ENCODE peak calls at places on chromosomes 3 and 15, in nine cellular contexts. O, L, U, Y, C, E, Q, G and R are unnamed samples.

GRCh38 chr15:70375006-70375409 is 277.3 kb upstream of the TLE3 start:
- DNase-seq in U (no peak), G (no peak), C (peak), Q (peak), O (peak), E (peak), Y (no peak), L (no peak), R (no peak)

GRCh38 chr3:54527521-54527920 is 400.3 kb downstream of the LRTM1 start:
- DNase-seq in E (no peak), Q (no peak), Y (no peak), L (no peak), G (no peak), C (no peak), O (no peak), U (no peak), R (no peak)

GRCh38 chr3:58667229-58667628 is 655 bp upstream of the FAM3D start:
- DNase-seq in E (no peak), U (no peak), O (no peak), G (no peak), L (no peak), Y (no peak), C (no peak), Q (no peak), R (peak)

GRCh38 chr3:11155341-11156025 is 1.2 kb downstream of the HRH1 start:
- DNase-seq in L (peak), Y (peak), G (peak), O (peak), Q (peak), C (peak), U (no peak), E (peak), R (peak)

GRCh38 chr3:89278305-89278704 is 170.9 kb downstream of the EPHA3 start:
- DNase-seq in O (no peak), U (no peak), L (no peak), E (no peak), G (no peak), Y (no peak), C (no peak), Q (no peak), R (no peak)

GRCh38 chr3:45509038-45509767 is 85.3 kb upstream of the LIMD1 start:
- DNase-seq in G (no peak), O (no peak), E (no peak), C (no peak), Y (no peak), Q (no peak), U (no peak), L (no peak), R (no peak)

GRCh38 chr15:45906230-45906629 is 271.4 kb downstream of the SQOR start:
- DNase-seq in Q (no peak), Y (no peak), L (no peak), C (no peak), O (no peak), E (no peak), G (no peak), U (no peak), R (no peak)

GRCh38 chr3:196740476-196741400 is 1.1 kb downstream of the PAK2 start:
- DNase-seq in U (no peak), E (peak), Q (no peak), L (no peak), C (no peak), O (no peak), G (no peak), Y (no peak), R (no peak)

GRCh38 chr15:89141885-89142284 is 53.6 kb downstream of the ABHD2 start:
- DNase-seq in E (no peak), U (no peak), L (no peak), Y (no peak), G (no peak), O (no peak), Q (no peak), C (no peak), R (no peak)

GRCh38 chr15:92580521-92580920 is 75.1 kb downstream of the FAM174B start:
- DNase-seq in U (no peak), Q (peak), C (peak), E (no peak), G (no peak), L (no peak), Y (no peak), O (no peak), R (no peak)

GRCh38 chr3:185583925-185584324 is 2.2 kb upstream of the SENP2 start:
- DNase-seq in O (no peak), E (no peak), L (no peak), Q (no peak), C (no peak), U (no peak), G (no peak), Y (no peak), R (no peak)

GRCh38 chr15:96160269-96160668 is 170.2 kb upstream of the NR2F2 start:
- DNase-seq in U (no peak), L (no peak), E (no peak), C (peak), Y (no peak), Q (peak), O (peak), G (no peak), R (peak)
- TF ChIP-seq POLR2AphosphoS5 in U (no peak), L (no peak), E (no peak), C (no peak), Y (no peak), Q (no peak), O (no peak), G (no peak), R (peak)

GRCh38 chr15:53974121-53974520 is 4.1 kb upstream of the UNC13C start:
- DNase-seq in O (no peak), U (no peak), Y (no peak), E (no peak), L (no peak), C (no peak), Q (no peak), G (no peak), R (no peak)
- TF ChIP-seq POLR2AphosphoS5 in O (no peak), U (no peak), Y (no peak), E (no peak), L (no peak), C (no peak), Q (no peak), G (no peak), R (no peak)

GRCh38 chr15:83833569-83833968 is 179.6 kb downstream of the ADAMTSL3 start:
- DNase-seq in G (no peak), O (no peak), Y (no peak), L (no peak), E (no peak), U (no peak), Q (no peak), C (no peak), R (no peak)

GRCh38 chr15:83835384-83836010 is 181.6 kb downstream of the ADAMTSL3 start:
- DNase-seq in Y (no peak), L (no peak), Q (no peak), O (no peak), G (no peak), E (no peak), U (no peak), C (no peak), R (no peak)

GRCh38 chr15:83830381-83830780 is 176.5 kb downstream of the ADAMTSL3 start:
- DNase-seq in O (no peak), L (no peak), U (no peak), E (no peak), Y (no peak), G (no peak), Q (no peak), C (no peak), R (no peak)
- TF ChIP-seq POLR2AphosphoS5 in O (no peak), L (no peak), U (no peak), E (no peak), Y (no peak), G (no peak), Q (no peak), C (no peak), R (no peak)

GRCh38 chr3:139808196-139808595 is 126.8 kb upstream of the CLSTN2 start:
- DNase-seq in O (no peak), Q (no peak), E (no peak), L (no peak), U (no peak), G (no peak), C (no peak), Y (no peak), R (no peak)

GRCh38 chr3:139797724-139798343 is 120.1 kb upstream of the NMNAT3 start:
- DNase-seq in G (no peak), L (no peak), C (no peak), O (no peak), Y (peak), U (no peak), Q (no peak), E (no peak), R (no peak)

DNA sequence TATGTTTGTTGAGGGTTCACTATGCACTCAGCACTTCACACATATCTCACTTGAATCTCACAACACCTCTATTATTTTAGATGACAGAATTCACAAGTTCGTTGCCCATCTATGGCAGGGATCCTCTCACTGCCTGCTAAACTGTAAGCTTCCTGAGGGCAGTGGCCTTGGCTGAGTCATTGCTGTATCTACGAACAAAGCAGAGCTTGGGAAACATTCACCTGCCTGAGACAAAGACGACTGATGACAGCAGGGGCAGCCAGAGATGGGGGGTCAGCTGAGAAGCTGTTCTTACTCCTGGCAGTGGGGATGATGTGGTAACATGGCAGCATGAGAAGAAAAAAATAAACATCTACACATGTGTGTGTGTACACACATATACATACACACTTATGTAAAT is 125.5 kb upstream of the NMNAT3 start:
- DNase-seq in O (no peak), G (no peak), U (no peak), C (no peak), Y (no peak), L (no peak), Q (no peak), E (no peak), R (no peak)
- TF ChIP-seq POLR2AphosphoS5 in O (no peak), G (no peak), U (no peak), C (no peak), Y (no peak), L (no peak), Q (no peak), E (no peak), R (no peak)

GRCh38 chr15:32674681-32675080 is 33.2 kb downstream of the SCG5 start:
- DNase-seq in L (no peak), Y (no peak), U (no peak), O (no peak), E (no peak), G (no peak), C (no peak), Q (no peak), R (no peak)

GRCh38 chr15:32671339-32672325 is 30.1 kb downstream of the SCG5 start:
- DNase-seq in C (no peak), O (no peak), U (no peak), Q (no peak), Y (no peak), E (no peak), L (no peak), G (no peak), R (no peak)

GRCh38 chr15:32677238-32677750 is 35.8 kb downstream of the SCG5 start:
- DNase-seq in O (no peak), U (no peak), C (no peak), G (no peak), E (no peak), Q (no peak), Y (no peak), L (no peak), R (no peak)

GRCh38 chr15:32675474-32675873 is 34.0 kb downstream of the SCG5 start:
- DNase-seq in O (no peak), E (no peak), U (no peak), L (no peak), Q (no peak), C (no peak), Y (no peak), G (peak), R (no peak)

DNA sequence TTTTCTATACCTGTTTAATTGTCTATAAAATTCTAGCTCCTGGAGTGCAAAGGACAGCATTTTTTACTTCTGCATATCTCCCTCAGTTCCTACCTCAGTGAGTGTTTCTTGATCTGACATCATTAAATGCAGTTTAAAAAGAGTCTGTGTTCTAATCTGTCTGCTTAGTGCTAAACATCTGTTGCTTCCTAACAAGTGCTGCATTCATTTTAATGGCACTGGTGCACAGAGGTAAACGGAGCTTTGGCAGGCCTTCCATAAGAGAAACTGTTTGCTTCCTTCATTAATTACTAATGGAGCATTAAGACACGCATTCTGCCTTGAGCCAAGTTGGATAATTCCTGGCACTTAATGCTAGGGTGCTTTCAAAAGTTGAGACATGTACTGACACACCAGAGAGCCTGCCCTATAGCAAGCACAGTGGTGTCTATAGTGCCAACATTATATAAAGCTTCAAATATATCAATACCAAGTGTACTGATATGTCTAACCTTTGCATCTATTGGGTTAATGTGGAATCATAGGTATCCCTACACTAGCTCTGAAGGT is 34.7 kb downstream of the SCG5 start:
- DNase-seq in C (no peak), Q (no peak), E (no peak), U (no peak), L (no peak), Y (no peak), G (no peak), O (no peak), R (no peak)
- TF ChIP-seq POLR2AphosphoS5 in C (no peak), Q (no peak), E (no peak), U (no peak), L (no peak), Y (no peak), G (no peak), O (no peak), R (no peak)